ENCODE peak calls at places on chromosomes 2 and 18, in eight cellular contexts. N is C1 segment of cervical spinal cord; B is CD8-positive, alpha-beta memory T cell; W is left ventricle myocardium inferior; L is endothelial cell; H is mesothelial cell of epicardium; R is HT1080; S is progenitor cell of endocrine pancreas. D is an unnamed sample.

GRCh38 chr18:25832008-25832604 is 258.3 kb downstream of the SS18 start:
- DNase-seq in S (peak), L (peak), R (peak), H (peak), W (peak), N (peak), B (no peak), D (peak)

GRCh38 chr2:106798826-106799552 is 87.0 kb downstream of the ST6GAL2 start:
- DNase-seq in N (no peak), B (no peak), W (no peak), H (no peak), R (no peak), L (no peak), S (no peak), D (no peak)

GRCh38 chr2:121626777-121627524 is 22.3 kb downstream of the CLASP1 start:
- DNase-seq in L (no peak), W (peak), N (no peak), H (no peak), S (no peak), B (no peak), R (no peak), D (no peak)

GRCh38 chr2:119871725-119872124 is 112.0 kb downstream of the PTPN4 start:
- DNase-seq in W (no peak), R (peak), S (no peak), N (no peak), L (no peak), H (no peak), B (no peak), D (no peak)

GRCh38 chr2:222907790-222908431 is 47.1 kb downstream of the ACSL3 start:
- DNase-seq in B (no peak), S (no peak), H (no peak), L (no peak), N (no peak), R (no peak), W (no peak), D (no peak)

GRCh38 chr2:28545590-28546195 is 49.8 kb downstream of the PLB1 start:
- DNase-seq in B (peak), R (no peak), L (no peak), W (no peak), H (no peak), N (no peak), S (no peak), D (no peak)

GRCh38 chr2:145012214-145012670 is 492.3 kb upstream of the ZEB2 start:
- DNase-seq in S (no peak), L (no peak), H (no peak), N (no peak), W (peak), B (no peak), R (peak), D (no peak)

GRCh38 chr18:79916546-79917350 is 34.7 kb downstream of the SLC66A2 start:
- DNase-seq in R (no peak), L (no peak), H (no peak), S (no peak), W (no peak), N (no peak), B (no peak), D (no peak)

GRCh38 chr18:2417861-2418610 is 153.3 kb downstream of the METTL4 start:
- DNase-seq in B (no peak), H (no peak), N (no peak), S (no peak), W (no peak), L (no peak), R (peak), D (no peak)

GRCh38 chr2:37926635-37927034 is 1.5 kb downstream of the RMDN2 start:
- DNase-seq in S (no peak), W (no peak), L (no peak), N (no peak), H (no peak), R (no peak), B (no peak), D (no peak)

GRCh38 chr18:944440-944839 is 39.8 kb downstream of the ADCYAP1 start:
- DNase-seq in B (no peak), R (peak), S (no peak), L (no peak), H (no peak), N (no peak), W (no peak), D (no peak)

GRCh38 chr2:15177103-15177502 is 384.0 kb downstream of the NBAS start:
- DNase-seq in R (peak), B (peak), N (no peak), L (no peak), S (no peak), H (no peak), W (no peak), D (no peak)

GRCh38 chr18:11767935-11768334 is 78.9 kb downstream of the GNAL start:
- DNase-seq in L (no peak), S (no peak), N (no peak), H (no peak), R (peak), B (no peak), W (no peak), D (no peak)

GRCh38 chr2:100260712-100261620 is 61.3 kb downstream of the LONRF2 start:
- DNase-seq in W (peak), S (peak), H (peak), L (peak), R (peak), B (no peak), N (peak), D (no peak)

GRCh38 chr18:906416-907170 is 1.9 kb downstream of the ADCYAP1 start:
- DNase-seq in S (no peak), W (no peak), L (peak), N (no peak), B (no peak), R (no peak), H (peak), D (no peak)

GRCh38 chr2:696463-696862 is 19.3 kb upstream of the TMEM18 start:
- DNase-seq in R (no peak), S (no peak), B (no peak), L (no peak), N (no peak), H (no peak), W (no peak), D (no peak)

GRCh38 chr18:55422456-55423185 is 165.4 kb downstream of the TCF4 start:
- DNase-seq in H (no peak), W (peak), S (no peak), N (no peak), L (no peak), B (no peak), R (no peak), D (no peak)

GRCh38 chr2:227821043-227821942 is 7.7 kb downstream of the CCL20 start:
- DNase-seq in R (peak), N (no peak), B (no peak), H (no peak), L (no peak), W (no peak), S (no peak), D (no peak)